ENCODE peak calls at places on chromosome 2, in nine cellular contexts. Z is BJ; M is stimulated activated CD8-positive, alpha-beta memory T cell treated with anti-CD3 and anti-CD28 coated beads, Interleukin-15, amount 100 ng/mL, for 48 hours; V is spleen; E is C1 segment of cervical spinal cord; A is esophagus squamous epithelium; I is activated CD4-positive, alpha-beta T cell treated with anti-CD3 and anti-CD28 coated beads, Interleukin-2, amount 50 U/mL, for 48 hours; G is RCC 7860; W is GM18507. D is an unnamed sample.

GRCh38 chr2:36356199-36356989 is 816 bp downstream of the CRIM1 start:
- DNase-seq in V (peak), W (no peak), I (peak), Z (no peak), G (peak), M (no peak), A (no peak), E (no peak), D (peak)

GRCh38 chr2:241198381-241199282 is 10.2 kb downstream of the ANO7 start:
- DNase-seq in M (no peak), I (no peak), E (no peak), G (no peak), W (no peak), V (no peak), Z (no peak), A (no peak), D (no peak)

GRCh38 chr2:105824446-105824845 is 79.7 kb downstream of the NCK2 start:
- DNase-seq in A (no peak), M (no peak), Z (no peak), E (no peak), V (no peak), G (no peak), W (no peak), I (no peak), D (no peak)

GRCh38 chr2:221914334-221914733 is 342.2 kb upstream of the EPHA4 start:
- DNase-seq in E (no peak), I (no peak), A (no peak), Z (no peak), M (no peak), G (no peak), W (no peak), V (no peak), D (no peak)

GRCh38 chr2:173753441-173753840 is 211.7 kb downstream of the SP3 start:
- DNase-seq in A (no peak), I (no peak), E (no peak), Z (no peak), W (no peak), G (no peak), V (no peak), M (no peak), D (no peak)

GRCh38 chr2:208352644-208353567 is 53.7 kb upstream of the PTH2R start:
- DNase-seq in I (no peak), W (no peak), Z (no peak), V (no peak), E (no peak), A (no peak), M (no peak), G (no peak), D (no peak)

GRCh38 chr2:191789791-191790190 is 57.1 kb downstream of the CAVIN2 start:
- DNase-seq in A (no peak), V (no peak), G (no peak), M (no peak), E (no peak), W (no peak), I (no peak), Z (no peak), D (no peak)

GRCh38 chr2:2974982-2975381 is 402.6 kb downstream of the EIPR1 start:
- DNase-seq in M (no peak), A (no peak), V (no peak), E (no peak), G (no peak), Z (no peak), W (no peak), I (no peak), D (no peak)

GRCh38 chr2:196171248-196171871 is at the start of gene STK17B:
- DNase-seq in W (peak), M (peak), V (peak), G (peak), A (peak), I (peak), Z (peak), E (peak), D (peak)

GRCh38 chr2:141015339-141016047 is 1115.3 kb downstream of the LRP1B start:
- DNase-seq in E (peak), A (no peak), W (no peak), G (no peak), M (no peak), I (no peak), V (no peak), Z (no peak), D (no peak)

D was measured in GM23248.